ENCODE peak calls at places on chromosomes 6 and 20, in five cellular contexts. H is body of pancreas, G is cardiac muscle cell, K is heart left ventricle, W is AG04450. P is an unnamed sample.
A peak's percentile ranks its signal among the peaks of the same experiment; 100 is the strongest.

GRCh38 chr6:44059359-44060342 is 67.6 kb downstream of the MRPL14 start:
- DNase-seq in G (no peak), H (no peak), K (peak; percentile 84), W (no peak), P (no peak)

GRCh38 chr20:62122659-62123449 is 579 bp downstream of the LSM14B start:
- DNase-seq in H (peak; percentile 66), W (no peak), K (peak; percentile 54), G (peak; percentile 60), P (peak; percentile 81)

GRCh38 chr6:105795913-105796517 is 290.1 kb upstream of the PRDM1 start:
- DNase-seq in W (no peak), H (no peak), K (no peak), G (no peak), P (no peak)

GRCh38 chr6:145310116-145310515 is 425.2 kb downstream of the EPM2A start:
- DNase-seq in K (no peak), W (peak; percentile 33), G (no peak), H (no peak), P (no peak)

GRCh38 chr20:33070413-33071053 is 8.9 kb upstream of the BPIFB4 start:
- DNase-seq in K (no peak), H (no peak), G (no peak), W (no peak), P (no peak)

GRCh38 chr6:10478187-10479040 is 42.7 kb upstream of the GCNT2 start:
- DNase-seq in G (peak; percentile 47), K (no peak), H (no peak), W (peak; percentile 2), P (no peak)

GRCh38 chr20:33811763-33812672 is 870 bp downstream of the CHMP4B start:
- DNase-seq in K (peak; percentile 81), W (peak; percentile 57), G (peak; percentile 36), H (peak; percentile 65), P (peak; percentile 60)

GRCh38 chr6:105593056-105593455 is 190.2 kb upstream of the PREP start:
- DNase-seq in H (no peak), G (no peak), W (no peak), K (no peak), P (no peak)

DNA sequence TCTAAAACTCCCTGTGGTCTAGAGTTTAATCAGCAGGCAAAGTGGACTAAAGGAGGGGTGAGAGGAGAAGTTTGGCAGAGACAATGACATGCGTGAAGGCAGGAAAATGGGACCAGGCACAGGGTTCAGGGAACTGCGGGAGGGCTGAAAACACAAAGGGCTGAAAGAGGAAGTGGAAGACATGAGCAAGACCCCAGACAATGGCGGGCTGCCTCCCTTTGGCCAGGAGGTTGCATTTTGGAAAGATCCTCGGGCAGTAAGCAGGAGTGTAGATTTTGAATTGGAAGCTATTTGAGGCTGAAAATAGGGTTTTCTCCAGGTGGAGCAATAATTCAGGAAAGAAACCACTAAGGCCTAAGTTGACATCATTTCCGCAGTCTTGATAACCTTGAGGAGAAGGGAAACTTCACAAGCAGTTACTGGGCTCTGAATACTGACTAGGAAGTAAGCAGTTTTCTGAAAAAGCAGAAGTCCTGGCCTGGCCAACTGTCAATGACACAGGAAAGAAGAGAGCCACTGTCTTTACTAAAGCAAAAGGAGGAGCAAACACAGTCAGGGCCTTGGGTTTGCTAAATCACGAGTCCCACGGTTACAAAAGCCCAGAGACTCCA is 3.4 kb downstream of the LY86 start:
- DNase-seq in K (peak; percentile 36), W (no peak), H (no peak), G (no peak), P (no peak)
- H3K9me3 ChIP-seq in K (no peaks in the 10 kb centered on the region), W (peaks cover 7% of the 10 kb centered on the region), H (no peaks in the 10 kb centered on the region), G (no peaks in the 10 kb centered on the region), P (no peaks in the 10 kb centered on the region)

DNA sequence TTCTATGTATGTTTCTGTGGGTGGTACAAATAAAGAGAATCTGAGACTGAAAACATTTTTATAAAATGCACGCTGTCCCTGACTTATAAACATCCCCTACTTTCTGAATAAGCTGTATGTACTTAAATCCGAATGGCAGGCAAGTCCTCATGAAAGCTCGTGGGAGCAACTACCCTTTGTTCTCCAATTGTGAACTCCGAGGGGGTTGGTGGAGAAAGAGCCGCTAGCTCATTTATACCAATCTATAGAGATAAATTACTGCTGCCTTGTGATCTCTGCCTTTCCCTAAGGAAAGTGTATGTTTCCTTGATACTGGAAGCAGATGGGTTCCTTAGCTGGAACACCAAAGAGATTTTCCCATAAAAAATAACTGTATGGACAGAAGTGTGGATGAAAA is 84.5 kb downstream of the GJA10 start:
- DNase-seq in G (no peak), K (no peak), W (no peak), H (no peak), P (no peak)
- H3K4me3 ChIP-seq in G (no peak overlapping the region), K (no peak overlapping the region), W (no peak overlapping the region), H (no peak overlapping the region), P (no peak overlapping the region)

GRCh38 chr6:22716721-22717120 is 147.4 kb downstream of the HDGFL1 start:
- DNase-seq in W (no peak), G (no peak), H (peak; percentile 6), K (no peak), P (no peak)
- H3K9me3 ChIP-seq in W (peaks cover 4% of the 10 kb centered on the region), G (no peaks in the 10 kb centered on the region), H (no peaks in the 10 kb centered on the region), K (no peaks in the 10 kb centered on the region), P (no peaks in the 10 kb centered on the region)

GRCh38 chr20:9442858-9443257 is 71.5 kb upstream of the LAMP5 start:
- DNase-seq in K (no peak), W (no peak), G (no peak), H (no peak), P (no peak)
- H3K4me3 ChIP-seq in K (no peak overlapping the region), W (no peak overlapping the region), G (no peak overlapping the region), H (no peak overlapping the region), P (no peak overlapping the region)

GRCh38 chr6:124676033-124676432 is 286.2 kb upstream of the RNF217 start:
- DNase-seq in W (no peak), H (no peak), K (no peak), G (no peak), P (no peak)

GRCh38 chr6:124677874-124678273 is 284.4 kb upstream of the RNF217 start:
- DNase-seq in G (no peak), K (no peak), H (no peak), W (no peak), P (no peak)

GRCh38 chr6:124670801-124671200 is 291.4 kb upstream of the RNF217 start:
- DNase-seq in H (no peak), G (no peak), K (no peak), W (no peak), P (no peak)

GRCh38 chr6:124669713-124670480 is 292.3 kb upstream of the RNF217 start:
- DNase-seq in G (no peak), H (no peak), K (no peak), W (no peak), P (no peak)

GRCh38 chr6:124674042-124674441 is 288.2 kb upstream of the RNF217 start:
- DNase-seq in W (no peak), G (no peak), H (no peak), K (no peak), P (no peak)
- H3K9me3 ChIP-seq in W (no peaks in the 10 kb centered on the region), G (no peaks in the 10 kb centered on the region), H (no peaks in the 10 kb centered on the region), K (no peaks in the 10 kb centered on the region), P (peaks cover 2% of the 10 kb centered on the region)

GRCh38 chr6:24933266-24933665 is 2.5 kb downstream of the RIPOR2 start:
- DNase-seq in H (no peak), G (no peak), K (no peak), W (no peak), P (no peak)
- H3K4me3 ChIP-seq in H (no peak overlapping the region), G (no peak overlapping the region), K (no peak overlapping the region), W (no peak overlapping the region), P (no peak overlapping the region)

GRCh38 chr6:148800535-148800934 is 53.7 kb downstream of the UST start:
- DNase-seq in H (no peak), K (no peak), W (no peak), G (no peak), P (no peak)

GRCh38 chr6:148799647-148800046 is 52.8 kb downstream of the UST start:
- DNase-seq in K (no peak), G (no peak), H (no peak), W (no peak), P (no peak)

GRCh38 chr6:148807784-148808183 is 61.0 kb downstream of the UST start:
- DNase-seq in W (no peak), H (no peak), K (no peak), G (no peak), P (no peak)

GRCh38 chr6:148805767-148806166 is 58.9 kb downstream of the UST start:
- DNase-seq in W (no peak), K (no peak), H (no peak), G (no peak), P (no peak)

DNA sequence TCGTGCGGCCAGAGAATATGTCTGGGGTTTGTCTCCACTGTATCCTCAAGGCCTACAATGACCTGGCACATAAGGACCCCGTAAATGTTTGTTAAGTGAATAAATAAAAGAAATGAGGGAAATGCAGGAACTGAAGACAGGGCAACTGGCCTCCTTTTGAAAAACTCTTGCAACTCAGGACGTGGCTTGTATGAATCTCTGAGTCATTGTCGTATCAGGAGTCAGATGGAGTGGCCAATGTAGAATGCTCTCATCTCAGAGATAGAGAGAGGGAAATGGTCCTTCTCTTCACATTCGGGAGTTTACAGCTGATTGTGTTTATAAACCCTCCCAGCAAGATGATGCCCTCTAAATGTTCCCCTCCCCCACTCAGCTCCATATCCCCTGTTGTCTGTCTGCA is 57.1 kb downstream of the UST start:
- DNase-seq in W (no peak), H (no peak), K (no peak), G (no peak), P (no peak)
- H3K9me3 ChIP-seq in W (no peaks in the 10 kb centered on the region), H (no peaks in the 10 kb centered on the region), K (no peaks in the 10 kb centered on the region), G (no peaks in the 10 kb centered on the region), P (no peaks in the 10 kb centered on the region)

GRCh38 chr6:151384151-151384550 is 7.2 kb downstream of the ZBTB2 start:
- DNase-seq in H (no peak), W (no peak), K (no peak), G (no peak), P (peak; percentile 79)

GRCh38 chr6:151381722-151382121 is 9.6 kb downstream of the ZBTB2 start:
- DNase-seq in H (no peak), W (no peak), G (no peak), K (no peak), P (no peak)

GRCh38 chr6:151379933-151380847 is 11.2 kb downstream of the ZBTB2 start:
- DNase-seq in K (no peak), G (no peak), W (no peak), H (no peak), P (no peak)

GRCh38 chr6:151377095-151377494 is 14.3 kb downstream of the ZBTB2 start:
- DNase-seq in W (no peak), H (no peak), G (no peak), K (no peak), P (no peak)

DNA sequence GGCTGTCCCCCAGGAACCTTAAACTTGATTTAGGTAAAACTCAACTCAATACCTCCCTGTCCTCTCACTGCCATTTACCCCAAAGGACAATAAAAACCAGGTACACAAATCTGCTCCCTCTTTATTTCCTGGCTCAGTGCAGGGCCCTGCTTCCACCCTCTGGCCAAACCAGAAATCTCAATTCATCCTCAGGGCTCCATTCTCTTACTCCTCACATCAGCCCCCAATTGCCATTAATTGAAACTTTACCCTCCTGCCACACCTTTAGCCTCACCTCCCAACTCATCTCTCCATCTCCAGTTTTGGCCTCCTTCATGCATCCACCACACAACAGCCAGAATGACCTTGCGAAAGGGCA is 10.5 kb downstream of the ZBTB2 start:
- DNase-seq in G (no peak), K (no peak), W (no peak), H (no peak), P (no peak)
- H3K4me3 ChIP-seq in G (no peak overlapping the region), K (no peak overlapping the region), W (no peak overlapping the region), H (no peak overlapping the region), P (no peak overlapping the region)